ENCODE peak calls at places on chromosome 21, in four cellular contexts. M is K562, K is HepG2, R is GM12878. V is an unnamed sample.

GRCh38 chr21:35120631-35121180 is 71.6 kb upstream of the RUNX1 start:
- DNase-seq in M (no peak), K (no peak), R (no peak), V (no peak)

GRCh38 chr21:33898546-33898945 is 17.1 kb downstream of the ATP5PO start:
- DNase-seq in K (no peak), M (no peak), R (no peak), V (no peak)

GRCh38 chr21:38913120-38913975 is 107.6 kb downstream of the ETS2 start:
- DNase-seq in M (peak; percentile 72), K (no peak), R (no peak), V (peak; percentile 75)

GRCh38 chr21:29626787-29627470 is 312.9 kb downstream of the GRIK1 start:
- DNase-seq in R (no peak), M (no peak), K (no peak), V (no peak)

GRCh38 chr21:33981341-33982101 is 65.9 kb upstream of the ATP5PO start:
- DNase-seq in R (no peak), M (no peak), K (no peak), V (no peak)

GRCh38 chr21:33975548-33976081 is 60.0 kb upstream of the ATP5PO start:
- DNase-seq in R (peak; percentile 98), K (no peak), M (no peak), V (no peak)

GRCh38 chr21:41768371-41769042 is 1.7 kb upstream of the RIPK4 start:
- DNase-seq in M (no peak), R (no peak), K (peak; percentile 95), V (peak; percentile 66)

GRCh38 chr21:33433001-33433400 is 29.8 kb downstream of the IFNGR2 start:
- DNase-seq in M (no peak), K (no peak), R (no peak), V (no peak)

GRCh38 chr21:32597205-32597604 is 11.9 kb upstream of the TCP10L start:
- DNase-seq in M (no peak), K (peak; percentile 93), R (no peak), V (no peak)

GRCh38 chr21:43372663-43373386 is 54.1 kb downstream of the SIK1 start:
- DNase-seq in M (no peak), K (no peak), R (no peak), V (no peak)

GRCh38 chr21:38321568-38321967 is 64.8 kb downstream of the KCNJ15 start:
- DNase-seq in M (no peak), R (no peak), K (no peak), V (no peak)

GRCh38 chr21:33168886-33169285 is 60.9 kb upstream of the IFNAR2 start:
- DNase-seq in M (no peak), K (no peak), R (no peak), V (no peak)

GRCh38 chr21:40143822-40144525 is 276.7 kb downstream of the PCP4 start:
- DNase-seq in K (peak; percentile 10), M (peak; percentile 62), R (no peak), V (peak; percentile 69)

GRCh38 chr21:38785483-38785882 is 20.2 kb upstream of the ETS2 start:
- DNase-seq in M (no peak), R (no peak), K (no peak), V (no peak)

GRCh38 chr21:30842990-30843389 is 13.4 kb upstream of the KRTAP7-1 start:
- DNase-seq in M (no peak), R (no peak), K (no peak), V (no peak)

GRCh38 chr21:25487046-25487594 is 120.2 kb downstream of the MRPL39 start:
- DNase-seq in M (no peak), R (peak; percentile 96), K (no peak), V (no peak)

GRCh38 chr21:15053531-15053930 is 11.3 kb downstream of the NRIP1 start:
- DNase-seq in K (no peak), M (no peak), R (no peak), V (no peak)
- TF ChIP-seq ATF2 in K (no peak), M (no peak), R (no peak), V (no peak)

GRCh38 chr21:28590722-28591121 is 402.0 kb downstream of the LTN1 start:
- DNase-seq in K (no peak), R (no peak), M (no peak), V (no peak)

GRCh38 chr21:28590026-28590425 is 402.7 kb downstream of the LTN1 start:
- DNase-seq in M (no peak), R (no peak), K (no peak), V (no peak)

GRCh38 chr21:28592205-28592845 is 400.4 kb downstream of the LTN1 start:
- DNase-seq in M (no peak), K (no peak), R (no peak), V (no peak)

GRCh38 chr21:28588997-28589396 is 403.7 kb downstream of the LTN1 start:
- DNase-seq in M (no peak), K (no peak), R (no peak), V (no peak)

DNA sequence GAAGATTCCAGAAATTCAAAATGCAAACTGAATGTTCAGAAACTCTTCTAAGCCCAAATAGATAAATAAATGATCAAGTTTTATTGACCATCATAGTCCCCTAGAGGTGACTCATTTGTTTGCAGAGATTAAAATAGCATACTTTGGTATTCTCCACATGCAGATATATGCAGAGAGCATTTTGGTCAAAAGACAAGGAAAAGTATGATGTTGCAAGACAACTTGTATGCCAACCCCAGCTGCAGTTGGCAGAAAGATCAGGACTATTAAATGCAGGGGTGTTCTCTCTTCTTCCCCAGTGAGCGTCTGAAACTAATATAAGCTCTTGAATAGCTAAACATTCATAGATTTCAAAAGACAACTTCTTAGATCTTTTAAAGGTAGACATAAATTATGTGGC is 404.9 kb downstream of the LTN1 start:
- DNase-seq in K (no peak), M (no peak), R (no peak), V (no peak)
- TF ChIP-seq ETV6 in K (no peak), M (no peak), R (no peak), V (no peak)

DNA sequence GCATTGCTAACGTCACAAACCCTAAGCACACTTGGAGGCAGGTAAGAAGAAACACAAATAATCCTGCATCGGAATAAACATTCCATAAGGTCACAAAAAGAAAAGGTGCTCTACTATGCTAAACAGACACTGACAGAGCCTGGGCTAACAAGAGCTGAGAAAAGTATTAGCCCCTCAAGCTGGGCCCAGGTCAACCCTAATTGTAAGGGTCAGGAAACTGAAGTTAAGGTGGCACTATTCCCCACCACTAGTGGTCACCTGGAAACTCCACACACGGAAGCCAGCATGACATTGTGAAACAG is 1.3 kb downstream of the PTTG1IP start:
- DNase-seq in M (no peak), R (no peak), K (peak; percentile 56), V (no peak)
- TF ChIP-seq CTCF in M (peak; percentile 26), R (no peak), K (no peak), V (no peak)

GRCh38 chr21:15260604-15261003 is 195.8 kb upstream of the NRIP1 start:
- DNase-seq in R (no peak), M (no peak), K (no peak), V (no peak)

GRCh38 chr21:15264084-15264483 is 199.3 kb upstream of the NRIP1 start:
- DNase-seq in K (no peak), R (no peak), M (no peak), V (no peak)
- TF ChIP-seq ATF2 in K (no peak), R (no peak), M (no peak), V (no peak)

DNA sequence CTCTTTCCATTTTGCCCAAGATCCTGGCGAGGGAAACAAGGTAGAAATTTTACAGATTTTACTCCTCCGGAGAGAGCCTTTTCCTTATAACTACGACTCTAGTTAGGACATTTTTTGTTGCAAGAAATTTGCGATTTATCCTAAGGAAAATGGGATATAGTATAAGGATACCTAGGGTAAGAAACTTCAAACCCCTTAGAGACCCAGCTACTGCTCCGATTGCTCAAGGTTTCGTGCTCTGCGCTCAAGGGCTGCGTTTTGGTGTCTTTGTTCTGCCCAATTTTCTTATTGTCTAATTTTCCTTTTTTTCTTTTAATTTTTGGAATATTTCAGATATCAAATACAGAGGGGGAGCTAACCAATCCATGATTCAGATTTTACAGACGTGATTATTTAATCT is 1.5 kb downstream of the TTC3 start:
- DNase-seq in M (no peak), R (no peak), K (no peak), V (no peak)
- TF ChIP-seq ETV6 in M (no peak), R (no peak), K (no peak), V (no peak)

DNA sequence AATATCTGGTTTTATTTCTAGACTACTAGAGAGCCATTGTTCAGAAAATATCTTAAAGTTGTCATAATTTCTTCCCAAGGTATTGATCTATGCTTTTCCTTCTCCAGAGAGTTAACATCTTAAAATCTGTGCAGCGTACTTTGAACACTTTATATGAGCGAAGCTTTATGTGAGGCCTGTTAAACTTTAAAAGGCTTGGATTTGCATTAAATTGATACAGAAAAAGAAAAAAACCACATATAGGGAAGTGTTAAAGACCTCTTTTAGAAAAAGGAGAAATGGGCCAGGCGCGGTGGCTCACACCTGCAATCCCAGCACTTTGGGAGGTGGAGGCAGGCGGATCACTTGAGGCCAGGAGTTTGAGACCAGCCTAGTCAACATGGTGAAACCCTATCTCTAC is 59.2 kb upstream of the MORC3 start:
- DNase-seq in K (no peak), M (no peak), R (no peak), V (no peak)
- TF ChIP-seq CTCF in K (no peak), M (no peak), R (no peak), V (peak; percentile 8)